ENCODE peak calls at places on chromosomes 1 and 21, in four cellular contexts. C is activated effector memory CD4-positive, alpha-beta T cell treated with anti-CD3 and anti-CD28 coated beads, Interleukin-2, amount 50 U/mL, for 16 hours; M is activated naive CD4-positive, alpha-beta T cell; Z is iris pigment epithelial cell. R is an unnamed sample.

GRCh38 chr1:21012937-21013336 is 163.8 kb downstream of the EIF4G3 start:
- DNase-seq in C (no peak), Z (peak), M (no peak), R (no peak)

GRCh38 chr1:10271869-10272268 is 61.5 kb downstream of the KIF1B start:
- DNase-seq in Z (no peak), M (no peak), C (no peak), R (no peak)

GRCh38 chr21:41839387-41840000 is 39.6 kb downstream of the PRDM15 start:
- DNase-seq in M (no peak), C (peak), Z (no peak), R (no peak)

GRCh38 chr1:217091601-217092000 is 368.4 kb upstream of the ESRRG start:
- DNase-seq in C (no peak), M (no peak), Z (no peak), R (no peak)

GRCh38 chr1:149849947-149850360 is 49.4 kb upstream of the BOLA1 start:
- DNase-seq in M (no peak), C (no peak), Z (peak), R (no peak)

GRCh38 chr21:41769106-41769505 is 2.3 kb upstream of the RIPK4 start:
- DNase-seq in M (no peak), C (peak), Z (no peak), R (peak)

GRCh38 chr1:221440658-221441057 is 301.2 kb downstream of the DUSP10 start:
- DNase-seq in Z (peak), C (no peak), M (no peak), R (no peak)

GRCh38 chr1:154925335-154926170 is 11.0 kb downstream of the PMVK start:
- DNase-seq in C (no peak), M (no peak), Z (no peak), R (no peak)

GRCh38 chr1:160836561-160836960 is 26.1 kb downstream of the CD244 start:
- DNase-seq in M (no peak), Z (no peak), C (no peak), R (no peak)

GRCh38 chr1:200217703-200218102 is 190.2 kb downstream of the NR5A2 start:
- DNase-seq in Z (no peak), C (no peak), M (no peak), R (no peak)

GRCh38 chr1:6198646-6199297 is 623 bp downstream of the RPL22 start:
- DNase-seq in Z (no peak), C (peak), M (no peak), R (no peak)

GRCh38 chr1:94906382-94906781 is 20.5 kb downstream of the CNN3 start:
- DNase-seq in Z (no peak), M (no peak), C (no peak), R (no peak)

GRCh38 chr1:186286615-186287317 is 88.3 kb downstream of the TPR start:
- DNase-seq in C (no peak), M (no peak), Z (peak), R (no peak)

GRCh38 chr1:209839875-209840491 is 12.2 kb downstream of the UTP25 start:
- DNase-seq in Z (peak), M (no peak), C (no peak), R (no peak)

GRCh38 chr21:35658242-35658641 is 402.1 kb downstream of the SETD4 start:
- DNase-seq in Z (peak), C (no peak), M (no peak), R (no peak)

GRCh38 chr1:204659061-204659460 is 26.5 kb downstream of the LRRN2 start:
- DNase-seq in C (no peak), M (no peak), Z (no peak), R (no peak)

GRCh38 chr21:44057055-44057454 is 44.9 kb downstream of the TRAPPC10 start:
- DNase-seq in M (no peak), Z (no peak), C (no peak), R (no peak)

GRCh38 chr1:152013664-152014237 is 20.1 kb upstream of the S100A10 start:
- DNase-seq in M (no peak), C (peak), Z (peak), R (no peak)

GRCh38 chr1:186761358-186761757 is 67.4 kb upstream of the PLA2G4A start:
- DNase-seq in C (no peak), M (no peak), Z (no peak), R (no peak)

GRCh38 chr1:3037281-3038040 is 16.2 kb downstream of the ACTRT2 start:
- DNase-seq in M (no peak), C (peak), Z (no peak), R (no peak)

GRCh38 chr1:201883786-201884185 is 4.9 kb upstream of the SHISA4 start:
- DNase-seq in Z (peak), M (no peak), C (peak), R (peak)

GRCh38 chr1:6535214-6535613 is 19.1 kb downstream of the NOL9 start:
- DNase-seq in Z (no peak), C (no peak), M (no peak), R (no peak)

GRCh38 chr1:192477630-192478029 is 97.9 kb upstream of the RGS1 start:
- DNase-seq in Z (peak), C (no peak), M (no peak), R (peak)

GRCh38 chr21:20739421-20739820 is 258.8 kb upstream of the NCAM2 start:
- DNase-seq in M (no peak), C (no peak), Z (no peak), R (no peak)

GRCh38 chr1:156809711-156810366 is 6.8 kb downstream of the SH2D2A start:
- DNase-seq in M (no peak), C (peak), Z (no peak), R (no peak)

GRCh38 chr1:13517193-13517812 is 3.5 kb upstream of the LRRC38 start:
- DNase-seq in Z (peak), C (no peak), M (no peak), R (peak)

GRCh38 chr1:157135646-157136045 is 2.5 kb downstream of the ETV3 start:
- DNase-seq in Z (peak), C (no peak), M (no peak), R (no peak)

GRCh38 chr21:39840373-39841097 is 26.7 kb upstream of the PCP4 start:
- DNase-seq in Z (no peak), M (no peak), C (no peak), R (no peak)

GRCh38 chr21:23452384-23453083 is 2154.7 kb downstream of the MRPL39 start:
- DNase-seq in C (no peak), Z (no peak), M (no peak), R (no peak)

GRCh38 chr1:40802078-40803075 is 18.8 kb downstream of the KCNQ4 start:
- DNase-seq in Z (peak), M (peak), C (peak), R (peak)

GRCh38 chr1:44485229-44485932 is 80.3 kb downstream of the RNF220 start:
- DNase-seq in M (no peak), C (no peak), Z (peak), R (no peak)

GRCh38 chr1:37035014-37035686 is 835 bp upstream of the GRIK3 start:
- DNase-seq in Z (no peak), M (no peak), C (no peak), R (no peak)

GRCh38 chr1:119711804-119712341 is at the start of gene PHGDH:
- DNase-seq in M (no peak), C (peak), Z (peak), R (peak)

GRCh38 chr1:244840219-244840794 is 4.8 kb downstream of the COX20 start:
- DNase-seq in C (no peak), M (no peak), Z (no peak), R (no peak)

GRCh38 chr1:221810406-221810805 is 68.5 kb upstream of the DUSP10 start:
- DNase-seq in M (no peak), Z (peak), C (no peak), R (no peak)

GRCh38 chr1:201125805-201126204 is 1.2 kb downstream of the ASCL5 start:
- DNase-seq in Z (no peak), M (no peak), C (no peak), R (no peak)

GRCh38 chr1:60848583-60849188 is 233.7 kb upstream of the NFIA start:
- DNase-seq in M (no peak), C (no peak), Z (peak), R (no peak)